ENCODE peak calls at places on chromosomes 16 and 17, in eight cellular contexts. V is stimulated activated effector memory CD8-positive, alpha-beta T cell treated with anti-CD3 and anti-CD28 coated beads, Interleukin-12 subunit alpha, Interleukin-12 subunit beta, amount 100 ng/mL, for 72 hours; P is NCI-H1436; L is midbrain; W is WTC11; C is NCI-H345; Q is iPS DF 19.7; Y is progenitor cell of endocrine pancreas. N is an unnamed sample.

GRCh38 chr17:67246648-67247415 is 1.8 kb upstream of the HELZ start:
- DNase-seq in V (peak; percentile 74), W (peak; percentile 50), C (no peak), L (no peak), P (no peak), Q (no peak), Y (peak; percentile 13), N (peak; percentile 91)

GRCh38 chr17:68302066-68302564 is 10.8 kb downstream of the ARSG start:
- DNase-seq in V (no peak), L (no peak), Y (no peak), W (no peak), Q (no peak), P (no peak), C (peak; percentile 64), N (no peak)

GRCh38 chr16:89436362-89436761 is 54.0 kb downstream of the ANKRD11 start:
- DNase-seq in P (no peak), Y (no peak), C (no peak), W (no peak), V (no peak), L (no peak), Q (no peak), N (no peak)

GRCh38 chr16:80175011-80175410 is 365.8 kb upstream of the DYNLRB2 start:
- DNase-seq in L (no peak), W (no peak), P (no peak), Q (no peak), V (no peak), Y (no peak), C (no peak), N (no peak)

GRCh38 chr17:15655162-15655561 is 28.9 kb downstream of the TRIM16 start:
- DNase-seq in Y (no peak), Q (no peak), C (no peak), V (no peak), L (no peak), P (no peak), W (no peak), N (no peak)

GRCh38 chr17:19569785-19570496 is 36.3 kb downstream of the SLC47A1 start:
- DNase-seq in C (no peak), P (no peak), Q (no peak), V (no peak), W (no peak), Y (no peak), L (no peak), N (no peak)

GRCh38 chr16:25108054-25108453 is 3.5 kb upstream of the LCMT1 start:
- DNase-seq in V (no peak), Y (no peak), P (peak; percentile 4), W (peak; percentile 28), C (peak; percentile 37), L (no peak), Q (no peak), N (no peak)

GRCh38 chr16:81832801-81833547 is 53.9 kb downstream of the PLCG2 start:
- DNase-seq in Y (no peak), P (no peak), W (no peak), C (no peak), L (no peak), V (no peak), Q (no peak), N (no peak)

GRCh38 chr17:17792551-17793377 is 44.0 kb downstream of the SREBF1 start:
- DNase-seq in P (peak; percentile 34), Q (no peak), C (no peak), Y (no peak), W (peak; percentile 36), V (peak; percentile 68), L (peak; percentile 32), N (peak; percentile 86)

GRCh38 chr16:67942200-67942509 is 1.8 kb downstream of the LCAT start:
- DNase-seq in V (no peak), Q (no peak), L (no peak), Y (peak; percentile 43), P (no peak), W (peak; percentile 78), C (no peak), N (no peak)

GRCh38 chr17:68491864-68492263 is 20.4 kb upstream of the PRKAR1A start:
- DNase-seq in Y (no peak), Q (no peak), L (no peak), W (no peak), P (no peak), C (no peak), V (no peak), N (no peak)

GRCh38 chr17:63434951-63435571 is 11.0 kb downstream of the CYB561 start:
- DNase-seq in P (no peak), W (peak; percentile 43), L (peak; percentile 67), C (no peak), Y (no peak), V (no peak), Q (no peak), N (no peak)

GRCh38 chr16:4232541-4233386 is 9.1 kb downstream of the SRL start:
- DNase-seq in C (peak; percentile 31), Y (no peak), L (no peak), P (no peak), Q (no peak), V (no peak), W (no peak), N (no peak)

GRCh38 chr17:73630957-73631595 is 13.2 kb downstream of the SDK2 start:
- DNase-seq in W (no peak), V (no peak), Q (no peak), L (no peak), C (no peak), Y (no peak), P (no peak), N (no peak)